ENCODE peak calls at places on chromosomes 7 and 10, in five cellular contexts. One of them, this sample, is unnamed. For H3K36me3 and H3F3A, the result is how much of the 10 kb centered on the place peaks cover.

GRCh38 chr10:3141361-3142005 is 31.1 kb downstream of the PITRM1 start:
- DNase-seq in neural progenitor cell: no peak
- DNase-seq in GM23338: no peak
- DNase-seq in PC-9: no peak
- DNase-seq in MM.1S: no peak
- DNase-seq in this sample: no peak

GRCh38 chr7:140746751-140747150 is 50.2 kb downstream of the NDUFB2 start:
- DNase-seq in neural progenitor cell: no peak
- DNase-seq in GM23338: no peak
- DNase-seq in PC-9: no peak
- DNase-seq in MM.1S: no peak
- DNase-seq in this sample: no peak

GRCh38 chr7:23960361-23960760 is 250.3 kb downstream of the STK31 start:
- DNase-seq in neural progenitor cell: no peak
- DNase-seq in GM23338: no peak
- DNase-seq in PC-9: no peak
- DNase-seq in MM.1S: no peak
- DNase-seq in this sample: no peak

GRCh38 chr10:30447125-30447799 is 13.3 kb downstream of the MAP3K8 start:
- DNase-seq in neural progenitor cell: no peak
- DNase-seq in GM23338: no peak
- DNase-seq in PC-9: peak
- DNase-seq in MM.1S: peak
- DNase-seq in this sample: peak

GRCh38 chr7:108014747-108015682 is 12.1 kb upstream of the LAMB1 start:
- DNase-seq in neural progenitor cell: no peak
- DNase-seq in GM23338: no peak
- DNase-seq in PC-9: no peak
- DNase-seq in MM.1S: no peak
- DNase-seq in this sample: peak

GRCh38 chr7:92557808-92558362 is 29.3 kb downstream of the RBM48 start:
- DNase-seq in neural progenitor cell: no peak
- DNase-seq in GM23338: no peak
- DNase-seq in PC-9: no peak
- DNase-seq in MM.1S: no peak
- DNase-seq in this sample: no peak

GRCh38 chr10:119022846-119023552 is 6.5 kb upstream of the NANOS1 start:
- DNase-seq in neural progenitor cell: no peak
- DNase-seq in GM23338: peak
- DNase-seq in PC-9: peak
- DNase-seq in MM.1S: no peak
- DNase-seq in this sample: peak

GRCh38 chr10:28331821-28332220 is 29.0 kb upstream of the MPP7 start:
- DNase-seq in neural progenitor cell: no peak
- DNase-seq in GM23338: no peak
- DNase-seq in PC-9: no peak
- DNase-seq in MM.1S: no peak
- DNase-seq in this sample: peak

GRCh38 chr7:107213945-107214344 is 45.1 kb downstream of the HBP1 start:
- DNase-seq in neural progenitor cell: no peak
- DNase-seq in GM23338: no peak
- DNase-seq in PC-9: no peak
- DNase-seq in MM.1S: no peak
- DNase-seq in this sample: no peak

GRCh38 chr7:48691788-48692187 is 232.6 kb upstream of the CDC14C start:
- DNase-seq in neural progenitor cell: no peak
- DNase-seq in GM23338: no peak
- DNase-seq in PC-9: no peak
- DNase-seq in MM.1S: no peak
- DNase-seq in this sample: no peak

GRCh38 chr7:98705620-98706019 is 88.5 kb downstream of the NPTX2 start:
- DNase-seq in neural progenitor cell: no peak
- DNase-seq in GM23338: no peak
- DNase-seq in PC-9: no peak
- DNase-seq in MM.1S: no peak
- DNase-seq in this sample: no peak

GRCh38 chr7:80900583-80901576 is 18.0 kb downstream of the SEMA3C start:
- DNase-seq in neural progenitor cell: no peak
- DNase-seq in GM23338: no peak
- DNase-seq in PC-9: no peak
- DNase-seq in MM.1S: no peak
- DNase-seq in this sample: peak

GRCh38 chr10:71150811-71151210 is 61.6 kb upstream of the UNC5B start:
- DNase-seq in neural progenitor cell: no peak
- DNase-seq in GM23338: no peak
- DNase-seq in PC-9: no peak
- DNase-seq in MM.1S: no peak
- DNase-seq in this sample: no peak

GRCh38 chr7:118149394-118149793 is 34.6 kb upstream of the LSM8 start:
- DNase-seq in neural progenitor cell: no peak
- DNase-seq in GM23338: no peak
- DNase-seq in PC-9: no peak
- DNase-seq in MM.1S: no peak
- DNase-seq in this sample: no peak

GRCh38 chr10:133337079-133337725 is 506 bp upstream of the CALY start:
- DNase-seq in neural progenitor cell: no peak
- DNase-seq in GM23338: no peak
- DNase-seq in PC-9: no peak
- DNase-seq in MM.1S: no peak
- DNase-seq in this sample: no peak

GRCh38 chr7:47298636-47299035 is 283.3 kb downstream of the TNS3 start:
- DNase-seq in neural progenitor cell: no peak
- DNase-seq in GM23338: no peak
- DNase-seq in PC-9: no peak
- DNase-seq in MM.1S: no peak
- DNase-seq in this sample: no peak

GRCh38 chr7:47299496-47299895 is 282.4 kb downstream of the TNS3 start:
- DNase-seq in neural progenitor cell: no peak
- DNase-seq in GM23338: no peak
- DNase-seq in PC-9: no peak
- DNase-seq in MM.1S: no peak
- DNase-seq in this sample: no peak

GRCh38 chr7:47294569-47295222 is 287.2 kb downstream of the TNS3 start:
- DNase-seq in neural progenitor cell: no peak
- DNase-seq in GM23338: no peak
- DNase-seq in PC-9: no peak
- DNase-seq in MM.1S: no peak
- DNase-seq in this sample: no peak

GRCh38 chr7:47295606-47296005 is 286.3 kb downstream of the TNS3 start:
- DNase-seq in neural progenitor cell: no peak
- DNase-seq in GM23338: no peak
- DNase-seq in PC-9: no peak
- DNase-seq in MM.1S: no peak
- DNase-seq in this sample: no peak

DNA sequence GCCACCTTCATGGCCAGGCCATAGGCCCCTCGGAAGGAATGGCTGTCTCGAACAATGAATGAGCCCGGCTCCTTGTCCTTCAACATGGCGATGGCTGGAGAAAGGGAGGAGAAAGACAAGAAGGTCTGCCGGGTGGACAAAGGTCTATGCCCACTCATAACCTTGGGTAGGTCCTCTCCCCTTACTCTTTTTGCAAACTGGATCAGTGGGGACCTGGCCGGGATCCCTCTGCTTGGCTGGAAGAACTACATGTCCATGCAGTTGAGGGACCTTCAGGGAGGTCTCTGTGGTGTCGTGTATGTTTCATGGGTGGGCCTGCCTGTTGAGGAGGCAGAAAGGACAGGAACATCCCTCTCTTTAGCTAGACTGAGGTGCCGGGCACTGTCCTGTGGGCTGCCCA is 284.8 kb downstream of the TNS3 start:
- DNase-seq in neural progenitor cell: no peak
- DNase-seq in GM23338: no peak
- DNase-seq in PC-9: no peak
- DNase-seq in MM.1S: no peak
- DNase-seq in this sample: no peak
- H3K36me3 ChIP-seq in neural progenitor cell: under half
- H3K36me3 ChIP-seq in GM23338: under half
- H3K36me3 ChIP-seq in PC-9: half or more
- H3K36me3 ChIP-seq in MM.1S: under half
- H3K36me3 ChIP-seq in this sample: under half

GRCh38 chr10:35308809-35309208 is 27.5 kb upstream of the CCNY start:
- DNase-seq in neural progenitor cell: no peak
- DNase-seq in GM23338: no peak
- DNase-seq in PC-9: no peak
- DNase-seq in MM.1S: no peak
- DNase-seq in this sample: no peak
- H3F3A ChIP-seq in neural progenitor cell: under half
- H3F3A ChIP-seq in GM23338: under half
- H3F3A ChIP-seq in PC-9: under half
- H3F3A ChIP-seq in MM.1S: under half
- H3F3A ChIP-seq in this sample: under half

DNA sequence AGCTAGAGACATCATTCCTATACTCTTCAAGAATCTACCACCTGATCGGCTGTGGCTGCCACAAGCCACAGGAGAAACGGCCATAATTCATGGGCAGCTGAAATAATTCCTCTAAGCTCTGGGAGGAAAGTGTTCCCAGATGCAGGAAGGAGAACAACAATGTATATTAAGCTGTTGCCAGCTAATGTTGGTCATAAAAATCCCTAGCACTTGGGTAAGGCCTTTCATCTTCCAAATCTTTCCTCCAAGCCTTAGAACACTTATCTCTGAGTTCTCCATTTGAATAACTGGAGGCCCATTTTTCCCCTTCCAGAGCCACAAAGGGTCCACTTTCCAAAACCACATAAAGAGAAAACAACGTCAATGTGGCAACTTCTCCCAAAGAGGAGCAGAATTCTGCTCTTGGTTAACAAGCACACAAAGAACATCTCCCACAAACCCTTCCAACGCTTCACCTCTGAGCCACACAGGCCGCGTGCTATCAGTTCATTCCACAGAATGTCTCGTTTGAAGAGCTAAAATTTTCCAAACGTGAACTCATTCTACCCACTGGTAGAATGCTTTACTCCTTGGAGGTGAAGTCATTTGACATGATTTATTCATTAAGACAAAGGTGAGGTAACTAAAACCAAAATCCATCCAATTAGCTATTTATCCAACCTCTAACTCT is 11.2 kb downstream of the KCNMA1 start:
- DNase-seq in neural progenitor cell: no peak
- DNase-seq in GM23338: no peak
- DNase-seq in PC-9: no peak
- DNase-seq in MM.1S: no peak
- DNase-seq in this sample: no peak
- TF ChIP-seq CTCF in neural progenitor cell: no peak
- TF ChIP-seq CTCF in GM23338: no peak
- TF ChIP-seq CTCF in PC-9: no peak
- TF ChIP-seq CTCF in MM.1S: no peak
- TF ChIP-seq CTCF in this sample: peak

GRCh38 chr10:21732067-21732772 is 198.2 kb downstream of the MLLT10 start:
- DNase-seq in neural progenitor cell: peak
- DNase-seq in GM23338: peak
- DNase-seq in PC-9: no peak
- DNase-seq in MM.1S: peak
- DNase-seq in this sample: peak
- H3K36me3 ChIP-seq in neural progenitor cell: under half
- H3K36me3 ChIP-seq in GM23338: under half
- H3K36me3 ChIP-seq in PC-9: under half
- H3K36me3 ChIP-seq in MM.1S: under half
- H3K36me3 ChIP-seq in this sample: under half